ENCODE peak calls at places on chromosomes 2 and 18, in seven cellular contexts. N is MM.1S; I is naive thymus-derived CD8-positive, alpha-beta T cell; U is gastrocnemius medialis; Y is left cardiac atrium; J is anterior cingulate cortex; L is left ventricle myocardium inferior. F is an unnamed sample.

GRCh38 chr2:167294775-167295140 is 406.5 kb downstream of the XIRP2 start:
- DNase-seq in N (peak; percentile 41), I (no peak), U (no peak), Y (no peak), J (no peak), L (no peak), F (no peak)

GRCh38 chr2:55252830-55253229 is 16.2 kb downstream of the MTIF2 start:
- DNase-seq in N (no peak), I (no peak), U (no peak), Y (no peak), J (no peak), L (no peak), F (no peak)

GRCh38 chr2:135845997-135846396 is 9.0 kb upstream of the LCT start:
- DNase-seq in N (no peak), I (no peak), U (no peak), Y (no peak), J (no peak), L (no peak), F (no peak)

GRCh38 chr2:203759692-203760365 is 53.4 kb downstream of the CD28 start:
- DNase-seq in N (no peak), I (no peak), U (no peak), Y (no peak), J (no peak), L (no peak), F (no peak)

GRCh38 chr2:159615936-159616733 is at the start of gene BAZ2B:
- DNase-seq in N (peak; percentile 65), I (peak; percentile 27), U (peak; percentile 30), Y (peak; percentile 61), J (peak; percentile 53), L (peak; percentile 53), F (no peak)

GRCh38 chr2:166234112-166234846 is 106.5 kb upstream of the SCN1A start:
- DNase-seq in N (no peak), I (no peak), U (no peak), Y (no peak), J (no peak), L (no peak), F (no peak)

GRCh38 chr2:158619496-158619895 is 162.7 kb downstream of the PKP4 start:
- DNase-seq in N (peak; percentile 14), I (no peak), U (no peak), Y (no peak), J (no peak), L (no peak), F (no peak)

GRCh38 chr2:95001701-95002100 is 23.8 kb upstream of the MAL start:
- DNase-seq in N (no peak), I (no peak), U (no peak), Y (no peak), J (no peak), L (no peak), F (no peak)

GRCh38 chr2:75284345-75284744 is 85.0 kb upstream of the TACR1 start:
- DNase-seq in N (no peak), I (no peak), U (no peak), Y (no peak), J (no peak), L (no peak), F (no peak)

GRCh38 chr2:206615417-206616089 is 26.7 kb upstream of the FAM237A start:
- DNase-seq in N (no peak), I (no peak), U (no peak), Y (no peak), J (no peak), L (no peak), F (no peak)

GRCh38 chr2:61787941-61788340 is 65.9 kb downstream of the FAM161A start:
- DNase-seq in N (no peak), I (no peak), U (no peak), Y (no peak), J (no peak), L (no peak), F (no peak)

GRCh38 chr18:58862404-58862803 is 2.3 kb upstream of the ZNF532 start:
- DNase-seq in N (no peak), I (no peak), U (no peak), Y (no peak), J (no peak), L (no peak), F (no peak)

GRCh38 chr2:161990741-161991140 is 83.3 kb downstream of the DPP4 start:
- DNase-seq in N (no peak), I (no peak), U (no peak), Y (no peak), J (no peak), L (no peak), F (no peak)

GRCh38 chr2:118940486-118941120 is 1.4 kb upstream of the MARCO start:
- DNase-seq in N (no peak), I (no peak), U (no peak), Y (peak; percentile 45), J (no peak), L (peak; percentile 32), F (peak; percentile 48)

GRCh38 chr2:239965318-239965717 is 59.8 kb downstream of the NDUFA10 start:
- DNase-seq in N (no peak), I (no peak), U (no peak), Y (no peak), J (no peak), L (no peak), F (no peak)

GRCh38 chr2:190698895-190699294 is 50.0 kb downstream of the NAB1 start:
- DNase-seq in N (no peak), I (no peak), U (no peak), Y (no peak), J (no peak), L (no peak), F (no peak)

GRCh38 chr2:55224761-55225261 is 7.3 kb downstream of the CLHC1 start:
- DNase-seq in N (no peak), I (no peak), U (no peak), Y (peak; percentile 25), J (no peak), L (no peak), F (peak; percentile 58)

GRCh38 chr2:223513771-223514455 is 88.2 kb downstream of the SCG2 start:
- DNase-seq in N (no peak), I (no peak), U (no peak), Y (no peak), J (no peak), L (no peak), F (no peak)

GRCh38 chr18:73980289-73980979 is 167.2 kb downstream of the FBXO15 start:
- DNase-seq in N (no peak), I (no peak), U (no peak), Y (no peak), J (no peak), L (no peak), F (no peak)

GRCh38 chr2:69969126-69969983 is 7.9 kb upstream of the ASPRV1 start:
- DNase-seq in N (no peak), I (no peak), U (no peak), Y (no peak), J (no peak), L (no peak), F (no peak)

GRCh38 chr2:165283342-165283741 is 44.1 kb downstream of the SCN2A start:
- DNase-seq in N (no peak), I (no peak), U (no peak), Y (no peak), J (no peak), L (no peak), F (no peak)

GRCh38 chr18:13003466-13003896 is 12.3 kb downstream of the CEP192 start:
- DNase-seq in N (peak; percentile 21), I (no peak), U (no peak), Y (peak; percentile 28), J (no peak), L (no peak), F (no peak)

GRCh38 chr2:98507940-98508689 is 63.5 kb downstream of the INPP4A start:
- DNase-seq in N (no peak), I (no peak), U (peak; percentile 20), Y (peak; percentile 65), J (no peak), L (peak; percentile 74), F (peak; percentile 86)

GRCh38 chr2:55164534-55165104 is 67.5 kb downstream of the CLHC1 start:
- DNase-seq in N (no peak), I (no peak), U (no peak), Y (no peak), J (no peak), L (no peak), F (no peak)

GRCh38 chr2:182186132-182186735 is 200.6 kb downstream of the PPP1R1C start:
- DNase-seq in N (peak; percentile 75), I (no peak), U (no peak), Y (no peak), J (no peak), L (no peak), F (no peak)

GRCh38 chr2:126894082-126894481 is 4.6 kb upstream of the TEX51 start:
- DNase-seq in N (no peak), I (no peak), U (no peak), Y (no peak), J (no peak), L (no peak), F (no peak)